ENCODE peak calls at places on chromosomes 2 and 18, in four cellular contexts. O is K562, D is HCT116, C is H1. K is an unnamed sample.

GRCh38 chr2:43356774-43357173 is 130.4 kb upstream of the ZFP36L2 start:
- DNase-seq in O (no peak), D (no peak), C (no peak), K (no peak)

GRCh38 chr2:37802899-37803379 is 122.1 kb upstream of the RMDN2 start:
- DNase-seq in O (no peak), D (no peak), C (no peak), K (no peak)

GRCh38 chr2:177362499-177362898 is 30.1 kb upstream of the AGPS start:
- DNase-seq in D (no peak), C (no peak), O (no peak), K (no peak)

GRCh38 chr2:28926837-28927236 is 32.4 kb downstream of the WDR43 start:
- DNase-seq in O (no peak), C (no peak), D (no peak), K (no peak)

GRCh38 chr2:110017-110416 is 63.7 kb upstream of the FAM110C start:
- DNase-seq in C (no peak), O (no peak), D (no peak), K (no peak)

GRCh38 chr18:43029414-43029813 is 86.1 kb downstream of the RIT2 start:
- DNase-seq in O (no peak), C (no peak), D (no peak), K (no peak)

GRCh38 chr2:235668782-235669181 is 174.9 kb downstream of the AGAP1 start:
- DNase-seq in O (no peak), D (no peak), C (no peak), K (no peak)

GRCh38 chr18:34976084-34976483 is 65.1 kb upstream of the MAPRE2 start:
- DNase-seq in D (no peak), O (no peak), C (no peak), K (no peak)

GRCh38 chr2:9001229-9001628 is 2.3 kb downstream of the MBOAT2 start:
- DNase-seq in O (peak), C (no peak), D (no peak), K (no peak)

GRCh38 chr18:31954349-31954748 is 11.4 kb upstream of the TRAPPC8 start:
- DNase-seq in C (no peak), D (no peak), O (no peak), K (peak)

GRCh38 chr18:73487956-73488355 is 620.2 kb upstream of the NETO1 start:
- DNase-seq in O (no peak), C (no peak), D (no peak), K (no peak)

GRCh38 chr2:119371111-119371510 is 4.3 kb downstream of the DBI start:
- DNase-seq in O (no peak), D (no peak), C (no peak), K (no peak)

GRCh38 chr2:55809875-55810620 is 113.5 kb downstream of the EFEMP1 start:
- DNase-seq in C (no peak), O (no peak), D (no peak), K (no peak)

GRCh38 chr18:78698914-78699313 is 280.7 kb upstream of the SALL3 start:
- DNase-seq in D (no peak), C (no peak), O (no peak), K (no peak)

GRCh38 chr2:140353541-140353940 is 1573.4 kb upstream of the NXPH2 start:
- DNase-seq in O (no peak), C (no peak), D (no peak), K (no peak)

GRCh38 chr2:23592898-23593297 is 207.9 kb downstream of the KLHL29 start:
- DNase-seq in D (no peak), C (no peak), O (no peak), K (no peak)

GRCh38 chr2:78024991-78025390 is 502.8 kb upstream of the LRRTM4 start:
- DNase-seq in D (no peak), O (no peak), C (no peak), K (no peak)

GRCh38 chr2:78023356-78023755 is 501.2 kb upstream of the LRRTM4 start:
- DNase-seq in D (no peak), C (no peak), O (no peak), K (no peak)

DNA sequence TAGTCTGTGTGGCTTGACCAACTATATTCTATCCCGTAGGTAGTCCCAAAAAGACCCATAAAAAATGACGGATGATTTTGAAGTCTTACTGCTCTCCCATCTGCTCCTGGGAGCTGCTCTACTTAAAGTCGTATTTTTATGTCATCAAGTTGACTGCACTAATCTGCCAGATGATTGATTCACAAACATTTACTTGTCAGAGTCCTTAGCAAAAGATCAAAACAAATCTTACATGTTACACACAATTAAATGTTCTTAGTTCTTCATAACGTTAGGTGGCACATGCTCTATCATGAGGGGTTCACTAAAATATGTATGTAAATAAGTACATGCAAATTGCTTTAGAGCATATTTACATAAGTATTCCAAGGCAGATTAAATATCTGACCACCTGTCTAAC is 498.3 kb upstream of the LRRTM4 start:
- DNase-seq in D (no peak), C (no peak), O (no peak), K (no peak)
- TF ChIP-seq FOSL1 in D (no peak), C (no peak), O (no peak), K (no peak)

DNA sequence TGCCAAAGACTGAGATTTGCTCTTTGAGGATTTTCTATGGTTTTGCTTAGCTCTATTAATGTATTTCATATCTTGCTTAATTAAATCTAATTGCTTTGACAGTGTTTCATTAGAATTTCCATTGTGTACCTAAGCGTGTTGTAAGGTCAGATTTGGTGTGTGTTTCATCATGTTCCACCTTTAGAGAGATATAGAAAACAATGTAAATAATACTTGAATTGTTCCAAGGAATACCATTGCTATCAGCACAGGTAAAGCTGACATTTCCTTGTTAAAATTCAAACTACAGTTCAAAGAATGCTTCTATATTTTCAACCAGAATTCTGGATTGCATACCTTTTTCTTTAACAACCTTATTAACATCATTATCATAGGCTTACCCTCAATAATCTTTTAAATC is 188.2 kb upstream of the PKDCC start:
- DNase-seq in C (no peak), D (no peak), O (no peak), K (no peak)
- TF ChIP-seq FOSL1 in C (no peak), D (no peak), O (no peak), K (no peak)

GRCh38 chr2:121288454-121289231 is 3.6 kb upstream of the TFCP2L1 start:
- DNase-seq in O (no peak), C (no peak), D (no peak), K (no peak)
- TF ChIP-seq FOSL1 in O (no peak), C (no peak), D (no peak), K (no peak)

GRCh38 chr2:127032601-127033000 is 74.4 kb downstream of the BIN1 start:
- DNase-seq in C (no peak), D (no peak), O (no peak), K (no peak)
- TF ChIP-seq FOSL1 in C (no peak), D (no peak), O (no peak), K (no peak)

GRCh38 chr2:241156997-241157441 is 6.8 kb downstream of the PPP1R7 start:
- DNase-seq in C (no peak), O (no peak), D (no peak), K (no peak)

GRCh38 chr2:241155936-241156335 is 5.7 kb downstream of the PPP1R7 start:
- DNase-seq in O (no peak), D (no peak), C (no peak), K (no peak)

GRCh38 chr2:241153616-241154015 is 3.3 kb downstream of the PPP1R7 start:
- DNase-seq in C (no peak), D (no peak), O (no peak), K (no peak)

GRCh38 chr2:241151934-241152660 is 1.8 kb downstream of the PPP1R7 start:
- DNase-seq in C (no peak), D (no peak), O (no peak), K (no peak)

GRCh38 chr2:241154915-241155314 is 4.6 kb downstream of the PPP1R7 start:
- DNase-seq in D (no peak), C (no peak), O (no peak), K (no peak)
- TF ChIP-seq FOSL1 in D (no peak), C (no peak), O (no peak), K (no peak)

GRCh38 chr2:150532883-150533282 is 45.4 kb upstream of the RND3 start:
- DNase-seq in O (no peak), D (no peak), C (no peak), K (no peak)

GRCh38 chr2:150528861-150529801 is 41.7 kb upstream of the RND3 start:
- DNase-seq in C (no peak), O (no peak), D (no peak), K (no peak)

GRCh38 chr2:150530168-150530567 is 42.7 kb upstream of the RND3 start:
- DNase-seq in O (no peak), C (no peak), D (no peak), K (no peak)

GRCh38 chr2:150535176-150535575 is 47.7 kb upstream of the RND3 start:
- DNase-seq in C (no peak), D (no peak), O (no peak), K (no peak)

DNA sequence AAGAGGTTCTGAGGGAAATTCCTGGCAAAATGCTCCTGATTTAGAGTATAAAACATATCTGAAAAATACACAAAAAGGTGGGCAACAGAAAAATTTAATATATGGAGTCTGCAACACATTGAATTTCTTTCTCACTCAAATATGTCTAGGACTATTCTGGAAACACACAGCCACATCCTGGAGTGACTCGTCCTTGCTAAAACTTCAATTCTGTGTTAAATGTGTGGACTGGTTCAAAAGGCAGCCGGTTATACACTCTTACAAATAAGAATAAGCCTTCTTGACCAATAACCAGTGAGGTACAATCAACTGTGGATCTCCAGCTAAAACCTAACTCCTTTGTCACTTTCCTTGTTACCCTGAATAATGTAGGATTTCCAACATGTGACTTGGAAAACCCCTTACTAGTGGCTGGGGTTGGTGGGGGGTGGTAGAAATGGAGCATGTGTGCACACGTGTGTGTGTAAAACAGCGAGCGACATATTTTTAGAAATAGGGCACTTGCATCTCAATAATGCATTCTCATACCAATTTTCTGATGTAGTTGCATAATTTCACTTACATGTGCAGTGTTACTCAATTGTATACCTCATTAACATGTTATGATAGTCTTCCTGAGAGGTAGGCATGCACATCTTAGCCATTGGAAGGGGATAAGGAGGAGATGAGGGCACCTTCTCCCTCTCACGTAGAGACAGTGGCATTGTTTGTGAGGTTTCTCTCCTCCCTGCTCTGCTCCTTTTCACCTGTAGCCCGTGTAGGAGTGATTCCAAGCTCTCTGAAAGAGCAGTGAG is 44.4 kb upstream of the RND3 start:
- DNase-seq in D (no peak), O (no peak), C (no peak), K (no peak)
- TF ChIP-seq FOSL1 in D (no peak), O (no peak), C (no peak), K (no peak)